ENCODE peak calls at places on chromosome 11, in nine cellular contexts. L, X, I, J, G, O, Q, F and Y are unnamed samples.

GRCh38 chr11:102831128-102831708 is 12.2 kb downstream of the MMP3 start:
- DNase-seq in G (peak), X (peak), J (no peak), I (peak), O (peak), Q (peak), L (peak), F (no peak), Y (peak)

GRCh38 chr11:64040684-64041267 is 5.0 kb downstream of the FLRT1 start:
- DNase-seq in L (no peak), J (no peak), X (no peak), G (no peak), O (peak), F (no peak), Q (peak), I (no peak), Y (no peak)

GRCh38 chr11:86577663-86578636 is 94.5 kb downstream of the ME3 start:
- DNase-seq in L (peak), O (peak), J (no peak), X (peak), F (peak), I (peak), Q (no peak), G (no peak), Y (no peak)

GRCh38 chr11:65489706-65490310 is 9.0 kb upstream of the MALAT1 start:
- DNase-seq in I (peak), J (no peak), F (no peak), X (peak), L (no peak), G (no peak), Q (no peak), O (peak), Y (no peak)

GRCh38 chr11:96154802-96155520 is 188.0 kb downstream of the MAML2 start:
- DNase-seq in O (no peak), J (no peak), F (no peak), L (no peak), G (no peak), X (peak), I (no peak), Q (no peak), Y (no peak)

GRCh38 chr11:109583996-109584395 is 162.0 kb downstream of the C11orf87 start:
- DNase-seq in G (no peak), X (no peak), F (no peak), J (no peak), Q (no peak), O (no peak), I (no peak), L (no peak), Y (no peak)

GRCh38 chr11:911031-911889 is 650 bp upstream of the CHID1 start:
- DNase-seq in O (peak), J (peak), X (peak), L (no peak), G (peak), I (peak), Q (peak), F (peak), Y (no peak)

GRCh38 chr11:94519478-94520084 is 7.3 kb downstream of the C11orf97 start:
- DNase-seq in O (no peak), J (peak), L (no peak), G (no peak), Q (peak), X (peak), F (no peak), I (no peak), Y (no peak)

GRCh38 chr11:102435688-102436087 is 16.9 kb downstream of the TMEM123 start:
- DNase-seq in F (no peak), I (no peak), L (no peak), J (no peak), O (no peak), Q (no peak), G (no peak), X (no peak), Y (no peak)

GRCh38 chr11:7186190-7186589 is 65.5 kb upstream of the SYT9 start:
- DNase-seq in F (no peak), L (no peak), J (no peak), I (no peak), Q (no peak), O (no peak), X (no peak), G (no peak), Y (no peak)

GRCh38 chr11:76888989-76889388 is 28.3 kb downstream of the ACER3 start:
- DNase-seq in L (no peak), G (no peak), I (no peak), F (no peak), J (no peak), Q (peak), X (no peak), O (no peak), Y (no peak)

GRCh38 chr11:118886681-118887111 is 3.0 kb downstream of the CXCR5 start:
- DNase-seq in L (no peak), X (no peak), F (no peak), J (peak), I (no peak), G (no peak), Q (no peak), O (no peak), Y (no peak)

GRCh38 chr11:61028135-61028729 is 56.8 kb downstream of the CD6 start:
- DNase-seq in O (no peak), F (no peak), G (no peak), I (no peak), L (no peak), Q (no peak), J (peak), X (no peak), Y (no peak)

GRCh38 chr11:15725246-15725645 is 610.5 kb downstream of the INSC start:
- DNase-seq in O (no peak), Q (no peak), F (no peak), X (no peak), J (no peak), I (no peak), L (no peak), G (no peak), Y (no peak)

GRCh38 chr11:58391879-58392278 is 14.8 kb downstream of the OR5B3 start:
- DNase-seq in F (no peak), O (no peak), X (peak), Q (no peak), G (no peak), J (no peak), L (no peak), I (no peak), Y (no peak)

GRCh38 chr11:125842319-125842948 is 9.3 kb downstream of the PATE4 start:
- DNase-seq in G (no peak), Q (no peak), J (peak), L (no peak), X (no peak), I (no peak), O (no peak), F (no peak), Y (peak)
- TF ChIP-seq CTCF in G (no peak), Q (no peak), J (no peak), L (no peak), X (no peak), I (no peak), O (no peak), F (no peak), Y (no peak)

DNA sequence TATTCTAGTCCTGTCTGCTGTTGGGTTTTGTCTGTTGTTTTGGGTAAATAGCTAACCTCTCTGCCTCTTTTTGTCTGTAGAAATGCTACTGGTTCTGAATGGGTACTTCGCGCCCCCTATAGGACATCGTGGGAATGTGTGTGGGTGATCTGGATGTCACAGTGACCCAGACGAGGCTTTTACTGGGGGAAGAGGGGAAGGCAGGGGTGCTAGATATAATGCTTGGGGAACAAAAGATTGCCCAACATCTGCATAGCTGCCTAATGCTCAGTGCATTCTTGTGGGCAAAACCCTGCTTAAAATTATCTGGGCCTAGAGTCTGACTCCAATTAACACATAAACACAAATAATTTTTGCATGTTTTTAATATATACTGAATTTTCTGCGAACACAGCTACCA is 57.7 kb downstream of the BMAL1 start:
- DNase-seq in Q (peak), J (peak), G (peak), F (no peak), I (peak), O (peak), X (peak), L (peak), Y (peak)
- TF ChIP-seq CTCF in Q (peak), J (peak), G (peak), F (peak), I (peak), O (peak), X (peak), L (peak), Y (peak)

GRCh38 chr11:122836916-122837315 is 1.4 kb upstream of the CRTAM start:
- DNase-seq in J (no peak), O (no peak), L (no peak), F (no peak), Q (no peak), I (no peak), X (no peak), G (no peak), Y (no peak)
- TF ChIP-seq CTCF in J (no peak), O (no peak), L (no peak), F (no peak), Q (no peak), I (no peak), X (no peak), G (no peak), Y (no peak)

DNA sequence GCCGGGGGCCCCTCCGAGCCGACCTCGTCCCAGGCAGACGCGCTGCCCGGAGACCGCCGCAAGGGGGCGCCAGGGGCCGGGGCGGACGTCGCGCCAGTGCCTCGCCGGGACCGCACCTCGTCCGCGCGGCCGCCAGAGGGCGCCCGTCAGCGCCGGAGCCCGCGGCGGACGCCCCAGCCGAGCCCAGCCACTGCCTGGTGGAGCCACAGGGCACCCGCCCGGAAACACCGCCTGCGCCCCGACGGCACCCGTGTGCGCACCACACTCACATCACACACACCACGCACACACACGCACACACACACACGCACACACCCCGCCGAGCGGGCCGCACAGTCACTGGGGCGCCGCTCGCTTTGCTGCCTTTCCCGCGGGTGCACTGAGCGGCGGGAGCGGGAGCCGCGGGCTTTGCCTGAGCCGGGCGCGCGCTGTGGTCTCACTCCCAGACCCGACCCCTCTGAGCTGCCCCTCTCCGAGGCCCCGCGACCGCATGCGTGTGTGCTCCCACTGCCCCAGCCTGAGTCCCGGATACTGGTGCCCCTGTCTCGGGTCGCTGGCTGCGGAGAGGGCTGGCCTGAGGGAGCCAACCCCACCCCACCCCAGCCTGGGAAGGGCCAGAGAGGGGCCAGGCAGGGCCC is 449.3 kb downstream of the OPCML start:
- DNase-seq in G (peak), X (peak), Q (peak), L (no peak), J (peak), I (peak), F (no peak), O (peak), Y (peak)
- TF ChIP-seq CTCF in G (peak), X (no peak), Q (peak), L (no peak), J (peak), I (peak), F (peak), O (peak), Y (peak)

GRCh38 chr11:100830295-100830694 is 143.2 kb downstream of the ARHGAP42 start:
- DNase-seq in Q (peak), L (no peak), O (no peak), X (peak), G (no peak), F (peak), I (no peak), J (no peak), Y (no peak)

GRCh38 chr11:100830978-100831732 is 144.1 kb downstream of the ARHGAP42 start:
- DNase-seq in F (no peak), I (no peak), J (no peak), X (peak), Q (no peak), O (no peak), L (peak), G (no peak), Y (no peak)

GRCh38 chr11:100825610-100826009 is 138.5 kb downstream of the ARHGAP42 start:
- DNase-seq in I (no peak), G (no peak), Q (no peak), F (no peak), O (no peak), J (no peak), L (no peak), X (no peak), Y (no peak)

GRCh38 chr11:100831929-100832480 is 144.9 kb downstream of the ARHGAP42 start:
- DNase-seq in X (peak), Q (no peak), I (no peak), J (no peak), O (no peak), G (no peak), F (no peak), L (peak), Y (no peak)

GRCh38 chr11:100827934-100828661 is 141.0 kb downstream of the ARHGAP42 start:
- DNase-seq in I (no peak), G (peak), F (no peak), L (no peak), Q (peak), O (peak), X (peak), J (peak), Y (peak)
- TF ChIP-seq CTCF in I (peak), G (peak), F (peak), L (no peak), Q (peak), O (no peak), X (peak), J (no peak), Y (peak)